ENCODE peak calls at places on chromosomes 16 and 17, in six cellular contexts. F, J, E, O, W and L are unnamed samples. For H3K9me3, the result is how much of the 10 kb centered on the place peaks cover.

GRCh38 chr17:16023881-16024280 is 24.3 kb downstream of the TTC19 start:
- DNase-seq in O (no peak), E (no peak), F (no peak), W (no peak), J (no peak), L (no peak)

GRCh38 chr17:75124819-75125162 is 6.8 kb downstream of the NT5C start:
- DNase-seq in E (no peak), F (no peak), W (no peak), O (no peak), J (no peak), L (no peak)

GRCh38 chr16:57422026-57422944 is 17.7 kb downstream of the CCL17 start:
- DNase-seq in O (no peak), W (peak), F (no peak), E (peak), J (no peak), L (no peak)

GRCh38 chr17:73210002-73210678 is 17.3 kb downstream of the COG1 start:
- DNase-seq in J (no peak), O (no peak), F (no peak), W (no peak), E (no peak), L (no peak)

GRCh38 chr17:60720763-60721531 is 43.3 kb downstream of the BCAS3 start:
- DNase-seq in O (no peak), E (no peak), J (peak), W (peak), F (no peak), L (no peak)

GRCh38 chr16:29729116-29729521 is 16.7 kb downstream of the C16orf54 start:
- DNase-seq in E (no peak), O (no peak), W (no peak), F (no peak), J (no peak), L (no peak)

GRCh38 chr17:38528101-38528500 is 77.7 kb downstream of the SRCIN1 start:
- DNase-seq in W (no peak), J (no peak), F (no peak), E (no peak), O (peak), L (no peak)

GRCh38 chr16:55638256-55638655 is 17.5 kb upstream of the SLC6A2 start:
- DNase-seq in O (no peak), F (no peak), W (no peak), E (no peak), J (no peak), L (no peak)

GRCh38 chr17:50681260-50682200 is 26.2 kb downstream of the ANKRD40 start:
- DNase-seq in F (no peak), E (peak), J (no peak), W (peak), O (no peak), L (no peak)

GRCh38 chr17:70158180-70158579 is 11.2 kb upstream of the KCNJ2 start:
- DNase-seq in J (no peak), F (no peak), E (no peak), O (no peak), W (no peak), L (no peak)

GRCh38 chr17:75864448-75864871 is 9.3 kb upstream of the WBP2 start:
- DNase-seq in W (no peak), J (peak), F (no peak), E (peak), O (no peak), L (peak)

GRCh38 chr17:41870627-41871026 is 5.4 kb upstream of the KLHL11 start:
- DNase-seq in J (no peak), F (no peak), O (no peak), W (peak), E (no peak), L (no peak)

GRCh38 chr17:55706808-55707773 is 15.6 kb downstream of the TMEM100 start:
- DNase-seq in O (no peak), W (no peak), E (no peak), F (no peak), J (no peak), L (no peak)

GRCh38 chr17:49971848-49972485 is 3.0 kb downstream of the DLX4 start:
- DNase-seq in F (no peak), O (no peak), W (no peak), E (no peak), J (no peak), L (no peak)

GRCh38 chr16:24935336-24935735 is 79.8 kb downstream of the ARHGAP17 start:
- DNase-seq in F (no peak), O (no peak), E (no peak), W (no peak), J (no peak), L (no peak)
- H3K9me3 ChIP-seq in F (under half), O (under half), E (under half), W (under half), J (under half), L (under half)

DNA sequence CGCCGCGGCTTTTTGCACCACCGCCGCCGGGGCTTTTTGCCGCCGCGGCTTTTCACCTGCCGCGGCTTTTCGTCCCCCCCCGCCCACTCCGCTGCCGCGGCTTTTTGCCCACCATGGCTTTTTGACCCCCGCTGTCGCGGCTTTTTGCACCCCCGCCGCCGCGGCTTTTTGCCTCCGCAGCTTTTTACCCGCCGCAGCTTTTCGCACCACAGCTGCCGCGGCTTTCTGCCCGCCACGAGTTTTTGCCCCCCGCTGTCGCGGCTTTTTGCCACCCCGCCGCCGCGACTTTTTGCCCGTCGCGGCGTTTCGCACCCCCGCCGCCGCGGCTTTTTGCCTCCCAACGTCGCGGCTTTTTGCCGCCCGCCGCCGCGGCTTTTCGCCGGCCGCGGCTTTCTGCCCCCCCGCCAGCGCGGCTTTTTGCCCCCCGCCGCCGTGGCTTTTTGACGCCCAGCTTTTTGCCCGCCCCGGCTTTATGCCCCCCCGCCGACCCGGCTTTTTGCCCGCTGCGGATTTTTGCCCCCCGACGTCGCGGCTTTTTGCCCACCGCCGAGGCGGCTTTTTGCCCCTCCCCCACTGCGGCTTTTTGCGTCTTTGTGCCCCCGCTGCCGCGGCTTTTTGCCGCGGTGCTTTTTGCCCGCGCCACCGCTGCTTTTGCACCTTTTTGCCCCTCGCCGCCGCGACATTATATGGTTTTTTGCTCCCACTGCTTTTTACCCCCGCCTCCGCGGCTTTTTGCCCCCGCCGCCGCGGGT is 1343.6 kb downstream of the TP53TG3F start:
- DNase-seq in O (peak), W (no peak), J (no peak), E (no peak), F (no peak), L (no peak)
- H3K9me3 ChIP-seq in O (under half), W (under half), J (under half), E (under half), F (under half), L (under half)

DNA sequence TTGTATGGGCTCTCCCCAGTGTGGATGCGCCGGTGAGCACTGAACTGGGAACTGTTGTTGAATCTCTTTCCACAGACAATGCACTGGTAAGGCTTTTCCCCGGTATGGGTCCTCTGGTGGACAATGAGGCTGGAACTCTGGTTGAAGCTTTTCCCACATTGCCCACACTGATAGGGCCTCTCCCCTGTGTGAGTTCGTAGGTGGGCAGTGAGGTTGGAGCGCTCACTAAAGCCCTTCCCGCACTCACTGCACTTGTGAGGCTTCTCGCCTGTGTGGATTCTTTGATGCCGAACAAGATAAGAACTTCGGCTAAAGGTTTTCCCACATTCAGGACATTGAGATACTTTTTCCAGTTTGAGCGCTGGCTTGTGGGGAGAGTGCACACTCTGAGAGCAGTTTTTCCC is 17.8 kb downstream of the ZSCAN32 start:
- DNase-seq in F (no peak), E (no peak), J (no peak), O (no peak), W (no peak), L (no peak)
- H3K9me3 ChIP-seq in F (half or more), E (half or more), J (under half), O (under half), W (under half), L (under half)

GRCh38 chr16:67825119-67825518 is 17.0 kb upstream of the THAP11 start:
- DNase-seq in E (no peak), W (no peak), O (no peak), F (no peak), J (no peak), L (no peak)
- H3K9me3 ChIP-seq in E (under half), W (under half), O (under half), F (under half), J (under half), L (under half)

DNA sequence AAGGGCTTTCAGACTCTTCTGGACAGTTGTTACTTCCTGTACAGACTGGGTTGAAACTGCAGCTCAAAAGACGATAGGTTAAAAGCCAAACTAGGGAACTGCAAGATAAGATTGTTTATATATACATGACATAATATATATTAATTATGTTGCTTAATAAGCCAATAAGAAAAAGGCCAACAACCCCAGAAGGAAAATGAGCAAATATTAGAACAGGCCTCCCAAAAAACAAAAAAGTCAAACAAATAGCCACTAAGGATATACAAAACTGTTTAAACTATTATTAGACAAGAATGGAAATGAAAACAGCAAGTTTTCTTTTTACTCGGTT is 495 bp upstream of the CMTR2 start:
- DNase-seq in W (no peak), O (no peak), J (no peak), E (no peak), F (no peak), L (no peak)
- H3K9me3 ChIP-seq in W (under half), O (under half), J (under half), E (under half), F (under half), L (under half)

DNA sequence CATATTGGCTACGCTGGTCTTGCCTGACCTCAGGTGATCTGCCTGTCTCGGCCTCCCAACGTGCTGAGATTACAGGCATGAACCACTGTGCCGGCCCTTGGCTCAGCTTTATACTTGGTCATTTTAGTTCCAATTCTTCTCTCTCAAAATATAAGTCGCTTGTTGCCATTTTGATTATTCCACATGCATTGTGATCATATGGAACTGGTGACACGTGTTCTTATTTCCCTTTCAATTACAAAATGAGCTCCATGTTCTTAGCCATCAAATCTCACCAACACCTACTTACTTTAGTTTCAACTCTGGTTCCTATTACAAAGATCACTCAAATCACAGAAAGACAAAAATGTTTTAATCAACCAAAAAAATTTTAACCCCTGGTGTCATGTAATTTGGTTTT is 1711.7 kb downstream of the TP53TG3F start:
- DNase-seq in W (no peak), J (no peak), E (no peak), F (no peak), O (no peak), L (no peak)
- H3K9me3 ChIP-seq in W (under half), J (under half), E (under half), F (under half), O (under half), L (under half)

GRCh38 chr16:74275031-74275636 is 21.5 kb upstream of the PSMD7 start:
- DNase-seq in J (no peak), W (no peak), O (no peak), F (no peak), E (no peak), L (no peak)
- H3K9me3 ChIP-seq in J (under half), W (under half), O (under half), F (under half), E (under half), L (under half)

GRCh38 chr17:5179003-5179402 is 12.7 kb downstream of the ZNF594 start:
- DNase-seq in E (no peak), W (no peak), O (no peak), J (no peak), F (no peak), L (no peak)
- H3K9me3 ChIP-seq in E (half or more), W (under half), O (under half), J (under half), F (half or more), L (half or more)

DNA sequence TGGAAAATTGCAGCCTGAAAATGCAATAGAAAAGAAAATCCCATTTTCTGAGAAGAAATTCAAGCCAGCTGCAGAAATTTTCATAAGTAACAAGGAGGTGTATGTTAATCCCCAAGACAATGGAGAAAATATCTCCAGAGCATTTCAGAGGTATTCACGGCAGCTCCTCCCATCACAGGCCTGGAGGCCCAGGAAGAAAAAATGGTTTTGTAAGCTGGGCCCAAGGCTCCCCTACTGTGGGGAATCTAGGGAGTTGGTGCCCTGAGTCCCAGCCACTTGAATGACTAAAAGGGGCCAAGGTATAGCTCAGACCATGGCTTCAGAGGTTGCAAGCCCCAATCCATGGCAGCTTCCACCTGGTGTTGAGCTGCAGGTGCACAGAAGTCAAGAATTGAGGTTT is 93.3 kb upstream of the ZNF267 start:
- DNase-seq in O (no peak), J (no peak), W (no peak), F (no peak), E (no peak), L (no peak)
- H3K9me3 ChIP-seq in O (under half), J (under half), W (under half), F (half or more), E (half or more), L (half or more)

DNA sequence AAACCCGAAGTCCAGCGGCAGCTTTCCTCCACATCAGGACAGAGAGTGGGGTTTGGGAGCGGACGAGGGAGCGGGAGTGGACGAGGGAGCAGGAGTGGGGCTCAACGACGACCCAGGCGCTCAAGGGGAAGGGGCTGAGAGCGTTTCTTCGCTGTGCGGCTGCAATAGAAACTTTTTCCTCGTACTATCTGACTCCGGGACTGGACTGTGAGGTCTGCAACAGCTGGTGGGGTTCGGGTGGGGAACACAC is 1.4 kb downstream of the FAM20A start:
- DNase-seq in E (no peak), J (no peak), W (no peak), O (peak), F (no peak), L (peak)
- H3K9me3 ChIP-seq in E (under half), J (under half), W (under half), O (under half), F (under half), L (under half)